ENCODE peak calls at places on chromosomes 5 and 9, in eight cellular contexts. One of them, this sample, is unnamed.

GRCh38 chr5:1051366-1051720 is 42.7 kb downstream of the NKD2 start:
- DNase-seq in BJ: no peak
- DNase-seq in tibial artery: no peak
- DNase-seq in AG04450: no peak
- DNase-seq in WTC11: no peak
- DNase-seq in WERI-Rb-1: no peak
- DNase-seq in left ventricle myocardium inferior: no peak
- DNase-seq in BE2C: no peak
- DNase-seq in this sample: no peak

GRCh38 chr5:90941002-90941720 is 382.6 kb downstream of the ADGRV1 start:
- DNase-seq in BJ: no peak
- DNase-seq in tibial artery: no peak
- DNase-seq in AG04450: no peak
- DNase-seq in WTC11: no peak
- DNase-seq in WERI-Rb-1: no peak
- DNase-seq in left ventricle myocardium inferior: no peak
- DNase-seq in BE2C: no peak
- DNase-seq in this sample: no peak

GRCh38 chr5:79255786-79256557 is 20.0 kb downstream of the JMY start:
- DNase-seq in BJ: no peak
- DNase-seq in tibial artery: no peak
- DNase-seq in AG04450: no peak
- DNase-seq in WTC11: peak
- DNase-seq in WERI-Rb-1: peak
- DNase-seq in left ventricle myocardium inferior: no peak
- DNase-seq in BE2C: peak
- DNase-seq in this sample: peak

GRCh38 chr5:103092676-103093075 is 27.3 kb downstream of the GIN1 start:
- DNase-seq in BJ: no peak
- DNase-seq in tibial artery: no peak
- DNase-seq in AG04450: no peak
- DNase-seq in WTC11: no peak
- DNase-seq in WERI-Rb-1: no peak
- DNase-seq in left ventricle myocardium inferior: no peak
- DNase-seq in BE2C: no peak
- DNase-seq in this sample: no peak

GRCh38 chr9:127525426-127526188 is 74.3 kb downstream of the LRSAM1 start:
- DNase-seq in BJ: no peak
- DNase-seq in tibial artery: no peak
- DNase-seq in AG04450: no peak
- DNase-seq in WTC11: no peak
- DNase-seq in WERI-Rb-1: peak
- DNase-seq in left ventricle myocardium inferior: no peak
- DNase-seq in BE2C: no peak
- DNase-seq in this sample: peak

GRCh38 chr9:82972446-82972845 is 90.5 kb downstream of the RASEF start:
- DNase-seq in BJ: no peak
- DNase-seq in tibial artery: no peak
- DNase-seq in AG04450: no peak
- DNase-seq in WTC11: no peak
- DNase-seq in WERI-Rb-1: no peak
- DNase-seq in left ventricle myocardium inferior: no peak
- DNase-seq in BE2C: no peak
- DNase-seq in this sample: no peak

GRCh38 chr5:11962122-11962521 is 57.9 kb upstream of the CTNND2 start:
- DNase-seq in BJ: no peak
- DNase-seq in tibial artery: no peak
- DNase-seq in AG04450: no peak
- DNase-seq in WTC11: no peak
- DNase-seq in WERI-Rb-1: no peak
- DNase-seq in left ventricle myocardium inferior: no peak
- DNase-seq in BE2C: no peak
- DNase-seq in this sample: no peak

GRCh38 chr5:58674070-58674469 is 91.2 kb downstream of the RAB3C start:
- DNase-seq in BJ: no peak
- DNase-seq in tibial artery: no peak
- DNase-seq in AG04450: no peak
- DNase-seq in WTC11: no peak
- DNase-seq in WERI-Rb-1: no peak
- DNase-seq in left ventricle myocardium inferior: no peak
- DNase-seq in BE2C: no peak
- DNase-seq in this sample: no peak

GRCh38 chr9:98790601-98791146 is 5.7 kb downstream of the ANKS6 start:
- DNase-seq in BJ: no peak
- DNase-seq in tibial artery: no peak
- DNase-seq in AG04450: no peak
- DNase-seq in WTC11: no peak
- DNase-seq in WERI-Rb-1: no peak
- DNase-seq in left ventricle myocardium inferior: no peak
- DNase-seq in BE2C: peak
- DNase-seq in this sample: no peak

GRCh38 chr9:129412814-129413536 is 207.9 kb downstream of the C9orf50 start:
- DNase-seq in BJ: peak
- DNase-seq in tibial artery: peak
- DNase-seq in AG04450: no peak
- DNase-seq in WTC11: no peak
- DNase-seq in WERI-Rb-1: peak
- DNase-seq in left ventricle myocardium inferior: peak
- DNase-seq in BE2C: peak
- DNase-seq in this sample: peak

GRCh38 chr5:68409259-68409658 is 193.7 kb downstream of the PIK3R1 start:
- DNase-seq in BJ: peak
- DNase-seq in tibial artery: no peak
- DNase-seq in AG04450: peak
- DNase-seq in WTC11: no peak
- DNase-seq in WERI-Rb-1: no peak
- DNase-seq in left ventricle myocardium inferior: no peak
- DNase-seq in BE2C: no peak
- DNase-seq in this sample: no peak

GRCh38 chr9:109497193-109498165 is 628 bp downstream of the PTPN3 start:
- DNase-seq in BJ: no peak
- DNase-seq in tibial artery: no peak
- DNase-seq in AG04450: no peak
- DNase-seq in WTC11: no peak
- DNase-seq in WERI-Rb-1: no peak
- DNase-seq in left ventricle myocardium inferior: no peak
- DNase-seq in BE2C: no peak
- DNase-seq in this sample: no peak

GRCh38 chr9:121842612-121842978 is 191.2 kb downstream of the DAB2IP start:
- DNase-seq in BJ: no peak
- DNase-seq in tibial artery: no peak
- DNase-seq in AG04450: peak
- DNase-seq in WTC11: no peak
- DNase-seq in WERI-Rb-1: no peak
- DNase-seq in left ventricle myocardium inferior: no peak
- DNase-seq in BE2C: no peak
- DNase-seq in this sample: no peak

GRCh38 chr9:91053824-91054223 is 252.2 kb downstream of the SYK start:
- DNase-seq in BJ: no peak
- DNase-seq in tibial artery: no peak
- DNase-seq in AG04450: no peak
- DNase-seq in WTC11: no peak
- DNase-seq in WERI-Rb-1: no peak
- DNase-seq in left ventricle myocardium inferior: no peak
- DNase-seq in BE2C: no peak
- DNase-seq in this sample: peak

GRCh38 chr5:145661737-145662530 is 173.2 kb downstream of the PRELID2 start:
- DNase-seq in BJ: no peak
- DNase-seq in tibial artery: no peak
- DNase-seq in AG04450: no peak
- DNase-seq in WTC11: no peak
- DNase-seq in WERI-Rb-1: no peak
- DNase-seq in left ventricle myocardium inferior: no peak
- DNase-seq in BE2C: no peak
- DNase-seq in this sample: no peak

GRCh38 chr5:154388842-154389241 is 57.0 kb upstream of the SAP30L start:
- DNase-seq in BJ: no peak
- DNase-seq in tibial artery: no peak
- DNase-seq in AG04450: no peak
- DNase-seq in WTC11: no peak
- DNase-seq in WERI-Rb-1: no peak
- DNase-seq in left ventricle myocardium inferior: no peak
- DNase-seq in BE2C: no peak
- DNase-seq in this sample: no peak

GRCh38 chr9:132144708-132145365 is 17.0 kb upstream of the NTNG2 start:
- DNase-seq in BJ: no peak
- DNase-seq in tibial artery: no peak
- DNase-seq in AG04450: peak
- DNase-seq in WTC11: no peak
- DNase-seq in WERI-Rb-1: no peak
- DNase-seq in left ventricle myocardium inferior: no peak
- DNase-seq in BE2C: no peak
- DNase-seq in this sample: peak

GRCh38 chr9:131500377-131500776 is 2.3 kb upstream of the POMT1 start:
- DNase-seq in BJ: no peak
- DNase-seq in tibial artery: no peak
- DNase-seq in AG04450: no peak
- DNase-seq in WTC11: no peak
- DNase-seq in WERI-Rb-1: no peak
- DNase-seq in left ventricle myocardium inferior: no peak
- DNase-seq in BE2C: no peak
- DNase-seq in this sample: peak

GRCh38 chr9:128685636-128686489 is 3.2 kb upstream of the SET start:
- DNase-seq in BJ: no peak
- DNase-seq in tibial artery: no peak
- DNase-seq in AG04450: no peak
- DNase-seq in WTC11: no peak
- DNase-seq in WERI-Rb-1: peak
- DNase-seq in left ventricle myocardium inferior: no peak
- DNase-seq in BE2C: no peak
- DNase-seq in this sample: peak

DNA sequence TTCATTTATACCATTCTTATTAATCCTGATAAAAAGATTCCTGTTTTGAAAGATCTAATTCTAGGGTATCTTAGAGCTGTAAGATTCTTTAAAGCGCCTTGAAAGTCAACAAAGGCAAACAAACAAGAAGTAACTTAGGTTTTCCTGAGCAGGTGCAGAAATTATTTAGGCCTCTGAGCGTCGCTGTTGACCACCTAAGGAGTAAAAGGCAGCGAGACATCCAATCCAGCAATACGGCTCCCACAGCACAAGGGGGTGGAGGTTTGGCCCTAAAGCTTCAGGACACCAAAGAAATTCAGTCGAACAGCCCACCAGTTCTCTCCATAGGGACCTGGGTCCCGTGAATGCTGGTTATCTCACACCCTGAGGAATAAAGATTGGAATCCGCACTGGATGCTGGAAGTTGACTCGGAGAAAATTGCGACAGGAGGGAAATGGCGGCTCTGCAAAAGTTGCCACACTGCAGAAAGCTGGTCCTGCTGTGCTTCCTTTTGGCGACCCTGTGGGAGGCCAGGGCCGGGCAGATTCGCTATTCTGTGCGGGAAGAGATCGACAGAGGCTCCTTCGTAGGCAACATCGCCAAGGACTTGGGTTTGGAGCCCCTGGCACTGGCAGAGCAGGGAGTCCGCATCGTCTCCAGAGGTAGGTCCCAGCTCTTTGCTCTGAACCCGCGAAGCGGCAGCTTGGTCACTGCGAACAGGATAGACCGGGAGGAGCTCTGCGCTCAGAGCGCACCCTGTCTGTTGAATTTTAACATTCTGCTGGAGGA is at the start of gene PCDHGA2:
- DNase-seq in BJ: no peak
- DNase-seq in tibial artery: no peak
- DNase-seq in AG04450: no peak
- DNase-seq in WTC11: peak
- DNase-seq in WERI-Rb-1: peak
- DNase-seq in left ventricle myocardium inferior: no peak
- DNase-seq in BE2C: peak
- DNase-seq in this sample: peak
- TF ChIP-seq CTCF in BJ: peak
- TF ChIP-seq CTCF in tibial artery: peak
- TF ChIP-seq CTCF in AG04450: peak
- TF ChIP-seq CTCF in WTC11: peak
- TF ChIP-seq CTCF in WERI-Rb-1: peak
- TF ChIP-seq CTCF in left ventricle myocardium inferior: peak
- TF ChIP-seq CTCF in BE2C: peak
- TF ChIP-seq CTCF in this sample: peak

DNA sequence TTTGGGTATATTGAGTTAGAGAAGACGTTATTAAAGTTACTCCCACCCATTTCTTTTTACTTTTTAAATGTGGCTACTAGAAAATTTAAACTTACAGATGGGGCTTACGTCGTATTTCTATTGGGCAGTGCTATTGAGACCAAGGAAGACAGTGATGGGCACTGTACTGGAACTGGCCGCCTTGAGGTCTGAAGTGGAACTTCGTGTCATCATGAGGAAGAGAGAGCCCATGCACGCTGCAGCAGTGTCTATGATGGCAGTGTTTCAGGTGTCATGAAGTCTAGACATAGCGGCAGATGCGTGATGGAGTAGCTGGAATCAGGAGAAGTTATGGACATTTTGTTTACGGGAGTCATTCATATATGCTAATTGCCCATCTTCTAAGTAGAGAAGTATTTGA is 143.7 kb downstream of the LRRC70 start:
- DNase-seq in BJ: no peak
- DNase-seq in tibial artery: no peak
- DNase-seq in AG04450: no peak
- DNase-seq in WTC11: peak
- DNase-seq in WERI-Rb-1: no peak
- DNase-seq in left ventricle myocardium inferior: no peak
- DNase-seq in BE2C: no peak
- DNase-seq in this sample: no peak
- TF ChIP-seq CTCF in BJ: no peak
- TF ChIP-seq CTCF in tibial artery: no peak
- TF ChIP-seq CTCF in AG04450: no peak
- TF ChIP-seq CTCF in WTC11: no peak
- TF ChIP-seq CTCF in WERI-Rb-1: peak
- TF ChIP-seq CTCF in left ventricle myocardium inferior: no peak
- TF ChIP-seq CTCF in BE2C: no peak
- TF ChIP-seq CTCF in this sample: no peak

GRCh38 chr5:101590384-101590783 is 687.3 kb upstream of the ST8SIA4 start:
- DNase-seq in BJ: no peak
- DNase-seq in tibial artery: no peak
- DNase-seq in AG04450: no peak
- DNase-seq in WTC11: peak
- DNase-seq in WERI-Rb-1: peak
- DNase-seq in left ventricle myocardium inferior: no peak
- DNase-seq in BE2C: peak
- DNase-seq in this sample: no peak
- TF ChIP-seq CTCF in BJ: peak
- TF ChIP-seq CTCF in tibial artery: peak
- TF ChIP-seq CTCF in AG04450: peak
- TF ChIP-seq CTCF in WTC11: peak
- TF ChIP-seq CTCF in WERI-Rb-1: peak
- TF ChIP-seq CTCF in left ventricle myocardium inferior: no peak
- TF ChIP-seq CTCF in BE2C: peak
- TF ChIP-seq CTCF in this sample: no peak

DNA sequence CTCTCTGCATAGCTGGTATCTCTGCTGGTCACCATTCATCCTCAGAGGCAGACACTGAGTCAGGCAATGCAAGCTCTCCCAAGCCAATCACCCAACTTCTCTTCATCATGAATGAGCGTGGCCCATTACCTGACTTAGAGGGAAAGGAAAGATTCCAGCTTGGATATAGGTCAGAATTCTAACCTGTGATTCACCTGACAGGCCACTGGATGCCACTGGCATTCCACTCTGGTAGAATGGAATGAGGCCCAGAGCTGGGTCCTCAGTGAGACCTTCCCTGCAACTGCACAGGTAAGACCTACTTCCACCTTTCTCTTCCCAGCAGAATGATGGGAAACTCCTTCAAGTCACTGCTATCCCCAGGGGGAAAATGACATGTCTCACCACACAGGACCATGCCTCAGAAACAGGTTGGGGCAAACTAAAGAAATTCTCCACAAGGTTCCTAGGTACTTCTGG is 62.1 kb downstream of the SUSD1 start:
- DNase-seq in BJ: no peak
- DNase-seq in tibial artery: no peak
- DNase-seq in AG04450: no peak
- DNase-seq in WTC11: peak
- DNase-seq in WERI-Rb-1: peak
- DNase-seq in left ventricle myocardium inferior: no peak
- DNase-seq in BE2C: peak
- DNase-seq in this sample: peak
- TF ChIP-seq CTCF in BJ: peak
- TF ChIP-seq CTCF in tibial artery: peak
- TF ChIP-seq CTCF in AG04450: peak
- TF ChIP-seq CTCF in WTC11: peak
- TF ChIP-seq CTCF in WERI-Rb-1: peak
- TF ChIP-seq CTCF in left ventricle myocardium inferior: peak
- TF ChIP-seq CTCF in BE2C: peak
- TF ChIP-seq CTCF in this sample: peak